ENCODE peak calls at places on chromosome 15, in seven cellular contexts. L, V, X, O, D, A and P are unnamed samples.

GRCh38 chr15:100940785-100941379 is 21.7 kb downstream of the LRRK1 start:
- DNase-seq in O (no peak), D (no peak), L (no peak), A (no peak), V (no peak), X (no peak), P (no peak)

GRCh38 chr15:52290329-52290728 is 5.3 kb downstream of the MYO5C start:
- DNase-seq in A (no peak), D (no peak), L (no peak), V (no peak), O (no peak), X (no peak), P (no peak)

GRCh38 chr15:91032919-91033803 is 10.8 kb upstream of the VPS33B start:
- DNase-seq in O (peak), A (no peak), L (peak), D (peak), V (peak), X (no peak), P (peak)

GRCh38 chr15:52180196-52180835 is 10.9 kb downstream of the GNB5 start:
- DNase-seq in V (no peak), L (no peak), D (no peak), O (peak), A (no peak), X (no peak), P (no peak)

GRCh38 chr15:70636540-70637165 is 126.7 kb downstream of the UACA start:
- DNase-seq in L (no peak), X (peak), A (no peak), O (no peak), V (no peak), D (no peak), P (no peak)

GRCh38 chr15:97502038-97502437 is 458.5 kb upstream of the ARRDC4 start:
- DNase-seq in L (no peak), V (no peak), X (no peak), O (no peak), A (no peak), D (no peak), P (no peak)

GRCh38 chr15:61750271-61751084 is 309.8 kb downstream of the VPS13C start:
- DNase-seq in O (no peak), X (no peak), L (no peak), V (no peak), D (no peak), A (no peak), P (no peak)

GRCh38 chr15:63181658-63182057 is 7.7 kb upstream of the RAB8B start:
- DNase-seq in X (no peak), L (no peak), A (no peak), D (no peak), V (no peak), O (no peak), P (no peak)

GRCh38 chr15:93241696-93242585 is 152.9 kb upstream of the RGMA start:
- DNase-seq in V (peak), X (no peak), L (no peak), D (no peak), O (no peak), A (no peak), P (peak)

GRCh38 chr15:83115831-83116565 is 8.6 kb downstream of the TM6SF1 start:
- DNase-seq in O (no peak), L (no peak), D (no peak), A (no peak), V (no peak), X (no peak), P (no peak)

GRCh38 chr15:70042553-70043214 is 55.0 kb downstream of the TLE3 start:
- DNase-seq in X (no peak), D (no peak), A (no peak), V (no peak), L (no peak), O (no peak), P (no peak)

GRCh38 chr15:99562238-99562637 is 3.5 kb upstream of the MEF2A start:
- DNase-seq in D (no peak), A (no peak), X (no peak), L (no peak), O (no peak), V (no peak), P (no peak)